ENCODE peak calls at places on chromosomes 7 and 10, in seven cellular contexts. J is mesendoderm, R is H9, K is neuronal stem cell, S is mesenchymal stem cell, M is IMR-90, H is H1. L is an unnamed sample.

GRCh38 chr10:93815304-93816091 is 57.8 kb downstream of the LGI1 start:
- DNase-seq in M (no peak), R (peak), S (peak), H (no peak), K (peak), J (peak), L (no peak)

GRCh38 chr10:30625110-30625509 is 4.4 kb downstream of the LYZL2 start:
- DNase-seq in S (no peak), R (no peak), M (peak), J (no peak), H (no peak), K (no peak), L (no peak)

GRCh38 chr10:102001435-102002068 is 54.4 kb downstream of the ARMH3 start:
- DNase-seq in K (no peak), S (no peak), H (no peak), R (no peak), J (no peak), M (no peak), L (peak)

GRCh38 chr10:48580236-48580635 is 24.6 kb downstream of the ARHGAP22 start:
- DNase-seq in J (no peak), H (no peak), M (no peak), S (no peak), R (peak), K (no peak), L (no peak)

GRCh38 chr7:139722604-139723003 is 55.2 kb downstream of the HIPK2 start:
- DNase-seq in R (no peak), J (no peak), S (no peak), H (no peak), M (no peak), K (no peak), L (no peak)

GRCh38 chr10:45418859-45419672 is 45.0 kb downstream of the ALOX5 start:
- DNase-seq in K (peak), J (peak), S (peak), H (peak), M (peak), R (peak), L (peak)

GRCh38 chr7:86559096-86559495 is 84.6 kb upstream of the GRM3 start:
- DNase-seq in K (no peak), J (no peak), R (no peak), M (no peak), H (no peak), S (no peak), L (no peak)

GRCh38 chr10:52663161-52663560 is 109.4 kb downstream of the MBL2 start:
- DNase-seq in R (no peak), M (no peak), J (no peak), H (no peak), S (no peak), K (no peak), L (no peak)

GRCh38 chr7:117323877-117324699 is 1.2 kb upstream of the WNT2 start:
- DNase-seq in R (peak), M (peak), J (peak), S (peak), K (peak), H (no peak), L (no peak)

GRCh38 chr10:111078505-111079185 is 1.8 kb downstream of the ADRA2A start:
- DNase-seq in R (peak), M (no peak), K (no peak), S (no peak), J (no peak), H (no peak), L (no peak)

GRCh38 chr10:58839771-58840170 is 327.1 kb downstream of the BICC1 start:
- DNase-seq in K (no peak), S (no peak), R (no peak), J (no peak), M (no peak), H (no peak), L (no peak)

GRCh38 chr7:102072636-102073209 is 213.9 kb upstream of the SH2B2 start:
- DNase-seq in H (no peak), M (peak), R (no peak), K (no peak), S (no peak), J (no peak), L (peak)

DNA sequence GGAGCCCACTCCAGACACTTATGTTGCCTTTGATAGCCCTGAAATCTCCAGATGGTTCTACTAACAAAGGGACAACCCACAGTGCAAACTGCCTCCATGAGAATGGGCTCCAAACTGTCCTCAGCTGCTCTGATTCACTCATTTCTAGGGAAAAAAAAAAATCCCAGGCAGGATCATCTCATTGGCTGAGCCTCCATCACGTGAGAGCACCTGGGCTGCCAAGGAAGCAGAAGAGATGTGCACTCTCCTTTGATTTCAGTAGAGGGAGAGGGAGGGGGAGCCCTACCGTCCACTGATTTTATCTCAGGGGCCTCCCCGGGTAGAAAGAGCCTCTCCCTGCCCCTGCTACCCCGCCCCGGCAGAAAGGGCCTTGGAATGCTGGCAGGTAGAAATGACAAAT is 725.3 kb downstream of the PHTF2 start:
- DNase-seq in J (peak), M (no peak), S (no peak), K (no peak), R (peak), H (no peak), L (no peak)
- H3K23ac ChIP-seq in J (no peak), M (no peak), S (no peak), K (no peak), R (no peak), H (no peak), L (no peak)

GRCh38 chr10:17980796-17981195 is 29.1 kb downstream of the SLC39A12 start:
- DNase-seq in J (no peak), R (no peak), H (no peak), K (no peak), M (peak), S (peak), L (no peak)

GRCh38 chr10:17981201-17981600 is 29.5 kb downstream of the SLC39A12 start:
- DNase-seq in R (no peak), S (no peak), J (no peak), H (no peak), M (no peak), K (no peak), L (no peak)

GRCh38 chr10:17984056-17984455 is 32.3 kb downstream of the SLC39A12 start:
- DNase-seq in J (no peak), H (no peak), R (no peak), M (peak), S (peak), K (no peak), L (no peak)

GRCh38 chr10:17981766-17982380 is 30.2 kb downstream of the SLC39A12 start:
- DNase-seq in K (no peak), H (no peak), S (peak), J (peak), R (no peak), M (peak), L (peak)

DNA sequence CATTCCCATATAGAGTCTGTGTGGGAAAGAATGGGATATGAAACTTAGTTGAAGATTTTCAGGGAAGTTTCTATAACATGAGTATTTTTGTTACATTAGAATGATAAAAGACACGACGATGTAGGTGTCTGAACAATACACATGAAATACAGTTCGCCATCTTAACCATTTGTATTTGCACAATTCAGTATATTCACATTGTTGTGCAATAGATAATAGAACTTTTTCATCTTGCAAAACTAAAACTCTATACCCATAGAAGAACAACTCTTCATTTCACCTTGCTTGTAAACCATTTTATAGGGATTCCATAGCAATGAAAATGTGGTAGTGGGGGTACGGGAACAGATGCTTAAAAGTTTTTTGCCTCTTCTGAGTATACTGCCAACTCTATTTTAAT is 32.8 kb downstream of the SLC39A12 start:
- DNase-seq in S (no peak), R (no peak), J (no peak), K (no peak), M (no peak), H (no peak), L (no peak)
- H3K23ac ChIP-seq in S (no peak), R (no peak), J (no peak), K (no peak), M (no peak), H (no peak), L (no peak)

GRCh38 chr10:129965418-129965793 is 1.3 kb upstream of the EBF3 start:
- DNase-seq in J (no peak), M (no peak), R (no peak), S (no peak), K (no peak), H (no peak), L (no peak)
- H3K23ac ChIP-seq in J (no peak), M (no peak), R (no peak), S (no peak), K (no peak), H (no peak), L (no peak)

DNA sequence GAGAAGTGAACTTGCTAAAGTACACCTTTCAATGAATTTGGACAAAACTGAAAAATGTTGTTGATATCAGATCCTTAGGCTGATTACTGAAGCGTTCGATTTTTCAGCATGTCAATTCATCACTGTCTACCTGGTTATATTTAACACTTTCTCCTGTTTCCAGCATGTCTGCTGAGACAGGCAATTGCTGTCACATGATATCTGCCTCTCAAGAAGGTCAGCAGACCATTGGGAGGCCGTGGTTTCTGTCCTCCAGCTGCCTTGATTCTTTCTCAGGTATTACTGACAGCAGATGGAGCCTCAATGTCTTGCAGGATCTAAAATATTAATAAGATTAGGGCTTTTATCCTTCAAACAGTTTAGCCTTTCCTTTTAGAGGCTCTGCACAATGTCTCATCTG is 127.5 kb downstream of the SNX10 start:
- DNase-seq in K (no peak), J (no peak), R (no peak), H (no peak), S (no peak), M (no peak), L (no peak)
- H3K23ac ChIP-seq in K (no peak), J (no peak), R (no peak), H (no peak), S (no peak), M (no peak), L (no peak)

DNA sequence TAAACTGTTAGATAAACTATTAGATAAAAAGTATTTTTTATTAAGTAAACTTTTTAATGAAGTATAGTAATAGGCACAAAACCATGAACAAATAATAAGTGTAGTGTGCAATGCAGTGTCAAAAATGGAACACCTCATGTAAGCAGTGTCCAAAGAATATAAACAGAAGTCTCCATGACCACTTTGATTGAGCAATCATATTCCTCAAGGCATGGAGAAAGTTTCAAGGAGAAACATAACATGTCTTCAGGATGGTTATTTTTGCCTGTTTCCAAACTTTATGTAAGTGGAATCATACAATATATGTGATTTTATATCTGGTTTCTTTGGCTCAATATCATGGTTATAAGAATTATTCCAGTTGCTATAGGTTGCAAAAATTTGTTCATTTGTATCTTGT is 6.1 kb upstream of the RELN start:
- DNase-seq in K (no peak), J (no peak), M (peak), R (no peak), H (no peak), S (no peak), L (no peak)
- H3K23ac ChIP-seq in K (no peak), J (no peak), M (no peak), R (no peak), H (no peak), S (no peak), L (no peak)

GRCh38 chr7:98626393-98627061 is 9.4 kb downstream of the NPTX2 start:
- DNase-seq in S (no peak), J (peak), R (peak), H (no peak), M (no peak), K (no peak), L (no peak)
- H3K23ac ChIP-seq in S (no peak), J (no peak), R (no peak), H (no peak), M (no peak), K (peak), L (no peak)

DNA sequence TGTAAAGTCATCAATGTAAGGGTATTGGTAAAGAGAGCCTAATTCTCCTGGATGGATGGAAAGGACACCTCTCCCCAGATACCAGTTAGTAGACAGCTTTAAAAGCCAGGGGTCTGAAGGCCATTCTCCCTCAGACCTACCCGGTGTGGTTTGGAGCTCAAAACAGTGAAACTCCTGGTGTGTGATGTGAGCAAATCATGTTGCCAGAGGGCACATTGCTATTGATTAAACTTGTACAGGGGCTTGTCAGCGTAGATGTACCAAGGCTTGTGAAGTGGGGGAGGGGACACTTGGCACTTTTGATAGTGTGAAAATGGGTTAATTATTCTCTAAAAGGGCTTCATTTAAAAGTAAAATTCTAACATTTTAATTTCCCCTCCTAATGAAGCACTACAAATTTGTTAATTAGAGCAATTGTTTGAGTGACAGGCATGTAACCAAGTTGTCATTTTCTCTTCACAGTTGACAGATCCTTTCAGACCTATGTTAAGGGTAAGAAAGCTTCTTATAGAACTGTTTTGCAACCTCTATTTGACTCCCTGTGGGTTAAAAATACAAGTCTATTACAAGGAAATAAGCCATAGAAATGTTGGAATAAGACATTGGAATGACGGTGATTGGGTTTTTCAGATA is 356.9 kb upstream of the GALNT17 start:
- DNase-seq in S (no peak), R (no peak), K (no peak), M (no peak), H (no peak), J (no peak), L (no peak)
- H3K23ac ChIP-seq in S (no peak), R (no peak), K (no peak), M (no peak), H (no peak), J (no peak), L (no peak)

GRCh38 chr10:28554952-28555351 is 22.0 kb downstream of the WAC start:
- DNase-seq in S (no peak), J (no peak), H (no peak), R (no peak), M (no peak), K (no peak), L (peak)

GRCh38 chr10:28555358-28555757 is 22.4 kb downstream of the WAC start:
- DNase-seq in R (no peak), M (no peak), S (no peak), K (no peak), J (peak), H (no peak), L (no peak)

GRCh38 chr10:28551086-28551485 is 18.2 kb downstream of the WAC start:
- DNase-seq in S (no peak), H (no peak), M (no peak), K (no peak), J (no peak), R (no peak), L (no peak)

GRCh38 chr10:28553963-28554362 is 21.0 kb downstream of the WAC start:
- DNase-seq in K (no peak), H (no peak), M (no peak), S (no peak), J (no peak), R (no peak), L (peak)

DNA sequence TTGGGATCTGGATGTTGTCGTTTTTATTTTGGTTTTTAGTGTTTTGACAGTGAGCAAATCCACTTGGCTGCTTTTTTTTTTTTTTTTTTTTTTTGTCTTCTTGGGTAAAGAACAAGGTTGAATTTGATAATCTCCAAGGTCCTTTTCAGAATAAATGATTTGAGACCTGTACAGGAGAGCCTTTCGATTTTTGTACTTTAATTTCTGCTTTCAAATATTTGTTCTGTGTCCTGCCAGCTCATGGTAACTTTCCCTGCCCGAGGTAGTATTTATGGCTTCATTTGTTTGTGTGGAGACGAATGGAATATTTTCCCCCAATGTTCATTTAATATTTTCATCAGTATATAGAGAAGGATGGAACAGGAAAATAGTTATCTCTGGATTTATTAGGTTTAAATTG is 19.9 kb downstream of the WAC start:
- DNase-seq in R (no peak), K (no peak), S (no peak), H (no peak), M (no peak), J (no peak), L (no peak)
- H3K23ac ChIP-seq in R (no peak), K (no peak), S (no peak), H (no peak), M (no peak), J (no peak), L (no peak)

DNA sequence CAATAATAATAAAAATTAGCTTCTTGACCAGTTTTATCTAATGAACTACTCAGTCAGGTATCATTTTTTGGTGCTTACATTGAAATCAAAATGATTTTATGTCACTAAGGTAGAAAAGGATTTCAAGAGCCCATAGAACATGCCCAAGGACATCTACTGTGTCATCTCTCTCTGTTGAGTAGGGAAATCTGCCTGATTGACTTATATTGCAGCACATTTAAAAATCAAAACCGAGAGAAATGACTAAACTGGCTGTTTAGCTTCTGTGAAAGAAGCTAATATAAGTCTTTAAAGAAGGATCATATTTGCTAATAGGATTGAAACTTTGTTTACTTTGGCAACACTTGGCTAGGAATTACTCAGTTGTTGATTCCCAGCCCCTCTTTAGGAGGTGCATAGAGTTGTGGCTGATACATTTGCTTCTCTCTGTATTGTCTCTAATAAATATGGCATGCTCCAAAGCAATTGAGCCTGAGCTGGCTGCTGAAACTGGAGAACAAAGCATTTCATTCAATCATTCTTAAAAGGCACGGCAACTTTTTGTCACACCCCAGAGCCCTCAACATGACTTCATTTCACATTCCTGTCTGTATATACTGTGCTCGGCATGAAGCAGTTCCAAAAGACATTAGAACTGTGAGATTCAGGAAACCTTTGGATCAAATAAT is 1096.9 kb upstream of the POT1 start:
- DNase-seq in S (no peak), J (peak), H (no peak), K (peak), R (no peak), M (no peak), L (no peak)
- H3K23ac ChIP-seq in S (no peak), J (no peak), H (no peak), K (no peak), R (no peak), M (no peak), L (no peak)

GRCh38 chr7:17498230-17498629 is 199.8 kb downstream of the AHR start:
- DNase-seq in S (no peak), K (no peak), H (no peak), R (no peak), M (no peak), J (no peak), L (no peak)
- H3K23ac ChIP-seq in S (no peak), K (no peak), H (no peak), R (no peak), M (no peak), J (no peak), L (no peak)

L was measured in trophoblast cell.